ENCODE peak calls at places on chromosome 10, in eight cellular contexts. O is Panc1, U is GM20000, R is nephron progenitor cell, J is stomach, D is kidney epithelial cell, L is WTC11, Y is HFFc6. Q is an unnamed sample.

GRCh38 chr10:119028900-119029612 is 458 bp upstream of the NANOS1 start:
- DNase-seq in O (no peak), U (peak; percentile 95), R (peak; percentile 92), J (peak; percentile 89), D (no peak), L (peak; percentile 96), Y (peak; percentile 68), Q (peak; percentile 96)

GRCh38 chr10:101214446-101215396 is 14.5 kb downstream of the LBX1 start:
- DNase-seq in O (no peak), U (peak; percentile 78), R (peak; percentile 89), J (peak; percentile 65), D (no peak), L (peak; percentile 93), Y (peak; percentile 10), Q (peak; percentile 84)

GRCh38 chr10:113687041-113687440 is 7.3 kb downstream of the CASP7 start:
- DNase-seq in O (no peak), U (no peak), R (no peak), J (no peak), D (no peak), L (no peak), Y (no peak), Q (no peak)

GRCh38 chr10:61183971-61184370 is 240.0 kb upstream of the RHOBTB1 start:
- DNase-seq in O (no peak), U (no peak), R (no peak), J (no peak), D (no peak), L (no peak), Y (no peak), Q (no peak)

GRCh38 chr10:132507956-132508490 is 29.6 kb upstream of the INPP5A start:
- DNase-seq in O (no peak), U (no peak), R (no peak), J (peak; percentile 26), D (no peak), L (no peak), Y (no peak), Q (no peak)

GRCh38 chr10:30048768-30049507 is 10.4 kb downstream of the JCAD start:
- DNase-seq in O (no peak), U (no peak), R (no peak), J (no peak), D (no peak), L (no peak), Y (no peak), Q (no peak)

GRCh38 chr10:32377458-32378370 is 30.8 kb upstream of the EPC1 start:
- DNase-seq in O (no peak), U (peak; percentile 15), R (peak; percentile 10), J (no peak), D (no peak), L (no peak), Y (peak; percentile 17), Q (no peak)

GRCh38 chr10:65234261-65234660 is 1691.6 kb upstream of the LRRTM3 start:
- DNase-seq in O (no peak), U (no peak), R (no peak), J (no peak), D (no peak), L (no peak), Y (no peak), Q (no peak)

GRCh38 chr10:127922675-127923366 is 15.9 kb downstream of the PTPRE start:
- DNase-seq in O (peak; percentile 4), U (no peak), R (no peak), J (peak; percentile 86), D (peak; percentile 82), L (no peak), Y (peak; percentile 21), Q (no peak)

GRCh38 chr10:119367841-119368549 is 160.6 kb downstream of the GRK5 start:
- DNase-seq in O (no peak), U (no peak), R (no peak), J (no peak), D (no peak), L (no peak), Y (no peak), Q (no peak)

GRCh38 chr10:42753126-42753506 is 29.5 kb upstream of the BMS1 start:
- DNase-seq in O (peak; percentile 56), U (peak; percentile 80), R (peak; percentile 87), J (peak; percentile 83), D (peak; percentile 7), L (peak; percentile 91), Y (peak; percentile 27), Q (peak; percentile 65)

GRCh38 chr10:96833220-96834001 is 1.3 kb downstream of the LCOR start:
- DNase-seq in O (no peak), U (no peak), R (no peak), J (peak; percentile 27), D (no peak), L (peak; percentile 37), Y (no peak), Q (peak; percentile 42)

GRCh38 chr10:30098624-30099023 is 39.2 kb upstream of the JCAD start:
- DNase-seq in O (no peak), U (no peak), R (no peak), J (no peak), D (peak; percentile 43), L (no peak), Y (peak; percentile 92), Q (no peak)

GRCh38 chr10:101425535-101425934 is 71.6 kb downstream of the BTRC start:
- DNase-seq in O (no peak), U (no peak), R (no peak), J (no peak), D (no peak), L (no peak), Y (no peak), Q (no peak)

GRCh38 chr10:123588386-123588914 is 77.7 kb upstream of the GPR26 start:
- DNase-seq in O (no peak), U (no peak), R (no peak), J (no peak), D (no peak), L (no peak), Y (no peak), Q (no peak)

GRCh38 chr10:7054915-7055314 is 355.9 kb downstream of the SFMBT2 start:
- DNase-seq in O (no peak), U (peak; percentile 22), R (peak; percentile 6), J (no peak), D (no peak), L (peak; percentile 26), Y (no peak), Q (no peak)

GRCh38 chr10:26417136-26417535 is 21.0 kb upstream of the APBB1IP start:
- DNase-seq in O (no peak), U (no peak), R (no peak), J (no peak), D (no peak), L (no peak), Y (no peak), Q (no peak)

GRCh38 chr10:62047960-62048383 is 146.5 kb downstream of the ARID5B start:
- DNase-seq in O (no peak), U (no peak), R (no peak), J (no peak), D (no peak), L (no peak), Y (no peak), Q (no peak)

GRCh38 chr10:3828404-3829192 is 43.6 kb upstream of the KLF6 start:
- DNase-seq in O (no peak), U (peak; percentile 46), R (no peak), J (no peak), D (no peak), L (no peak), Y (peak; percentile 73), Q (peak; percentile 74)

GRCh38 chr10:91022924-91023707 is 102.2 kb upstream of the ANKRD1 start:
- DNase-seq in O (no peak), U (no peak), R (no peak), J (no peak), D (no peak), L (no peak), Y (no peak), Q (no peak)

GRCh38 chr10:15369642-15370211 is 1.4 kb downstream of the FAM171A1 start:
- DNase-seq in O (no peak), U (peak; percentile 31), R (peak; percentile 31), J (no peak), D (no peak), L (peak; percentile 16), Y (no peak), Q (peak; percentile 23)

GRCh38 chr10:124236818-124237217 is 143.4 kb upstream of the CHST15 start:
- DNase-seq in O (no peak), U (no peak), R (no peak), J (peak; percentile 10), D (no peak), L (no peak), Y (no peak), Q (no peak)

GRCh38 chr10:67666416-67667043 is 29.5 kb downstream of the CTNNA3 start:
- DNase-seq in O (peak; percentile 36), U (peak; percentile 15), R (no peak), J (no peak), D (no peak), L (no peak), Y (peak; percentile 2), Q (peak; percentile 23)

GRCh38 chr10:688621-689426 is 644 bp downstream of the DIP2C start:
- DNase-seq in O (no peak), U (no peak), R (peak; percentile 63), J (peak; percentile 45), D (no peak), L (peak; percentile 60), Y (peak; percentile 37), Q (no peak)

GRCh38 chr10:13470270-13470669 is 58.5 kb downstream of the BEND7 start:
- DNase-seq in O (no peak), U (no peak), R (no peak), J (no peak), D (no peak), L (no peak), Y (no peak), Q (no peak)
- TF ChIP-seq CTCF in O (peak; percentile 21), U (no peak), R (no peak), J (no peak), D (no peak), L (peak; percentile 27), Y (peak; percentile 50), Q (no peak)

DNA sequence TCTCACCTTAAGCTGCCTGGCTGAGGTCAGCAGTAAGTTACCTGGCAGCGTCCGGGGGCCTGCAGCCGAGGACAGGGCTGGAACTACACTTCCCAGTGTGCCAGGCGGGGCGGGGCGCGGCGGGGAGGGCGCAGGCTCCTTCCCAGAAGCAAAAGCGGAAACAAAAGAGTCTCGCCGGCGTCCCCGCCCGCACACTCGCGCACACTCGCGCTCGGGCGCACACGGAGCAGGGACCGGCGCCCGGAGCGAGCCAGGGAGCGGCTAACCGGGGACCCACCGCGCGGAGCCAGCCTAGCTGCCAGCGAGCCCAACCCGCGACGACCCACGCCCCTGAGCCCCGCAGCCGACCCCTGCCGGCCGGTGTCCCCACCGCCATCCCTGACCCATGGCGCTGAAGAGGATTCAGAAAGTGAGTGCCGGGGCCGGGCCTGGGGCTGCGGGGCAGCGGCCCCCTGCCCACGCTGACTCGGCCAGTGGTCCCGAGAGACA is at the start of gene UBE2D1:
- DNase-seq in O (no peak), U (peak; percentile 93), R (peak; percentile 91), J (peak; percentile 93), D (peak; percentile 26), L (peak; percentile 93), Y (peak; percentile 52), Q (peak; percentile 91)
- TF ChIP-seq CTCF in O (peak; percentile 28), U (no peak), R (no peak), J (no peak), D (no peak), L (no peak), Y (peak; percentile 51), Q (no peak)

GRCh38 chr10:71812016-71812912 is 38.8 kb downstream of the PSAP start:
- DNase-seq in O (no peak), U (peak; percentile 90), R (peak; percentile 75), J (peak; percentile 78), D (no peak), L (peak; percentile 74), Y (peak; percentile 4), Q (peak; percentile 92)
- TF ChIP-seq CTCF in O (peak; percentile 91), U (peak; percentile 76), R (peak; percentile 65), J (no peak), D (peak; percentile 85), L (peak; percentile 53), Y (peak; percentile 86), Q (peak; percentile 69)

GRCh38 chr10:92810934-92811532 is 37.3 kb upstream of the EXOC6 start:
- DNase-seq in O (no peak), U (peak; percentile 22), R (no peak), J (no peak), D (no peak), L (no peak), Y (no peak), Q (peak; percentile 26)
- TF ChIP-seq CTCF in O (no peak), U (no peak), R (no peak), J (no peak), D (no peak), L (no peak), Y (no peak), Q (no peak)